ENCODE peak calls at places on chromosomes 6 and 20, in eight cellular contexts. One of them, this sample, is unnamed.
A peak's percentile ranks its signal among the peaks of the same experiment; 100 is the strongest.

GRCh38 chr6:5855787-5856186 is 150.9 kb downstream of the NRN1 start:
- DNase-seq in H9: no peak
- DNase-seq in COLO829: no peak
- DNase-seq in stimulated activated naive B cell treated with anti-CD40 and anti-IgM and Interleukin-4, amounts not matched to agents 10 μg/mL and 1 μg/mL and 100 μg/mL, for 72 hours: no peak
- DNase-seq in adipocyte: no peak
- DNase-seq in endothelial cell: no peak
- DNase-seq in substantia nigra: no peak
- DNase-seq in HFFc6: no peak
- DNase-seq in this sample: no peak

GRCh38 chr6:13847651-13848050 is 33.3 kb upstream of the MCUR1 start:
- DNase-seq in H9: peak; percentile 13
- DNase-seq in substantia nigra: no peak
- DNase-seq in HFFc6: no peak
- DNase-seq in adipocyte: no peak
- DNase-seq in stimulated activated naive B cell treated with anti-CD40 and anti-IgM and Interleukin-4, amounts not matched to agents 10 μg/mL and 1 μg/mL and 100 μg/mL, for 72 hours: no peak
- DNase-seq in endothelial cell: no peak
- DNase-seq in COLO829: no peak
- DNase-seq in this sample: no peak

GRCh38 chr6:26122402-26122792 is 35.2 kb downstream of the HFE start:
- DNase-seq in adipocyte: no peak
- DNase-seq in substantia nigra: no peak
- DNase-seq in endothelial cell: no peak
- DNase-seq in HFFc6: no peak
- DNase-seq in H9: peak; percentile 51
- DNase-seq in COLO829: no peak
- DNase-seq in stimulated activated naive B cell treated with anti-CD40 and anti-IgM and Interleukin-4, amounts not matched to agents 10 μg/mL and 1 μg/mL and 100 μg/mL, for 72 hours: peak; percentile 12
- DNase-seq in this sample: no peak

GRCh38 chr6:165844232-165844631 is 181.2 kb upstream of the PDE10A start:
- DNase-seq in substantia nigra: no peak
- DNase-seq in stimulated activated naive B cell treated with anti-CD40 and anti-IgM and Interleukin-4, amounts not matched to agents 10 μg/mL and 1 μg/mL and 100 μg/mL, for 72 hours: no peak
- DNase-seq in endothelial cell: no peak
- DNase-seq in adipocyte: no peak
- DNase-seq in HFFc6: no peak
- DNase-seq in COLO829: no peak
- DNase-seq in H9: no peak
- DNase-seq in this sample: no peak

GRCh38 chr6:53532942-53533341 is 12.0 kb downstream of the GCLC start:
- DNase-seq in stimulated activated naive B cell treated with anti-CD40 and anti-IgM and Interleukin-4, amounts not matched to agents 10 μg/mL and 1 μg/mL and 100 μg/mL, for 72 hours: no peak
- DNase-seq in H9: no peak
- DNase-seq in endothelial cell: no peak
- DNase-seq in HFFc6: no peak
- DNase-seq in adipocyte: no peak
- DNase-seq in COLO829: no peak
- DNase-seq in substantia nigra: no peak
- DNase-seq in this sample: no peak

GRCh38 chr20:48681882-48682426 is 145.8 kb downstream of the PREX1 start:
- DNase-seq in HFFc6: no peak
- DNase-seq in H9: no peak
- DNase-seq in substantia nigra: no peak
- DNase-seq in adipocyte: no peak
- DNase-seq in stimulated activated naive B cell treated with anti-CD40 and anti-IgM and Interleukin-4, amounts not matched to agents 10 μg/mL and 1 μg/mL and 100 μg/mL, for 72 hours: no peak
- DNase-seq in endothelial cell: no peak
- DNase-seq in COLO829: no peak
- DNase-seq in this sample: no peak

GRCh38 chr6:150599199-150600002 is at the start of gene PLEKHG1:
- DNase-seq in endothelial cell: peak; percentile 81
- DNase-seq in adipocyte: peak; percentile 70
- DNase-seq in H9: peak; percentile 79
- DNase-seq in HFFc6: no peak
- DNase-seq in stimulated activated naive B cell treated with anti-CD40 and anti-IgM and Interleukin-4, amounts not matched to agents 10 μg/mL and 1 μg/mL and 100 μg/mL, for 72 hours: peak; percentile 74
- DNase-seq in COLO829: peak; percentile 26
- DNase-seq in substantia nigra: peak; percentile 19
- DNase-seq in this sample: no peak

GRCh38 chr20:25321991-25322390 is 68.6 kb downstream of the ABHD12 start:
- DNase-seq in endothelial cell: no peak
- DNase-seq in H9: no peak
- DNase-seq in COLO829: no peak
- DNase-seq in substantia nigra: no peak
- DNase-seq in HFFc6: no peak
- DNase-seq in adipocyte: no peak
- DNase-seq in stimulated activated naive B cell treated with anti-CD40 and anti-IgM and Interleukin-4, amounts not matched to agents 10 μg/mL and 1 μg/mL and 100 μg/mL, for 72 hours: no peak
- DNase-seq in this sample: no peak

GRCh38 chr20:12808006-12808567 is 200.7 kb upstream of the SPTLC3 start:
- DNase-seq in adipocyte: no peak
- DNase-seq in substantia nigra: no peak
- DNase-seq in HFFc6: no peak
- DNase-seq in endothelial cell: no peak
- DNase-seq in H9: no peak
- DNase-seq in COLO829: no peak
- DNase-seq in stimulated activated naive B cell treated with anti-CD40 and anti-IgM and Interleukin-4, amounts not matched to agents 10 μg/mL and 1 μg/mL and 100 μg/mL, for 72 hours: no peak
- DNase-seq in this sample: no peak

GRCh38 chr6:138523347-138524210 is 24.3 kb upstream of the NHSL1 start:
- DNase-seq in H9: no peak
- DNase-seq in substantia nigra: no peak
- DNase-seq in adipocyte: no peak
- DNase-seq in COLO829: peak; percentile 61
- DNase-seq in HFFc6: no peak
- DNase-seq in endothelial cell: no peak
- DNase-seq in stimulated activated naive B cell treated with anti-CD40 and anti-IgM and Interleukin-4, amounts not matched to agents 10 μg/mL and 1 μg/mL and 100 μg/mL, for 72 hours: no peak
- DNase-seq in this sample: no peak

GRCh38 chr6:131979515-131980337 is 28.6 kb upstream of the CCN2 start:
- DNase-seq in endothelial cell: no peak
- DNase-seq in substantia nigra: no peak
- DNase-seq in stimulated activated naive B cell treated with anti-CD40 and anti-IgM and Interleukin-4, amounts not matched to agents 10 μg/mL and 1 μg/mL and 100 μg/mL, for 72 hours: no peak
- DNase-seq in HFFc6: peak; percentile 83
- DNase-seq in COLO829: no peak
- DNase-seq in adipocyte: peak; percentile 93
- DNase-seq in H9: no peak
- DNase-seq in this sample: no peak

GRCh38 chr20:61253264-61253639 is 1.2 kb downstream of the CDH4 start:
- DNase-seq in stimulated activated naive B cell treated with anti-CD40 and anti-IgM and Interleukin-4, amounts not matched to agents 10 μg/mL and 1 μg/mL and 100 μg/mL, for 72 hours: no peak
- DNase-seq in endothelial cell: peak; percentile 51
- DNase-seq in COLO829: no peak
- DNase-seq in substantia nigra: no peak
- DNase-seq in H9: peak; percentile 48
- DNase-seq in HFFc6: peak; percentile 41
- DNase-seq in adipocyte: peak; percentile 41
- DNase-seq in this sample: no peak

GRCh38 chr6:52157301-52157930 is 28.8 kb upstream of the IL17A start:
- DNase-seq in adipocyte: peak; percentile 0
- DNase-seq in COLO829: no peak
- DNase-seq in substantia nigra: no peak
- DNase-seq in endothelial cell: no peak
- DNase-seq in stimulated activated naive B cell treated with anti-CD40 and anti-IgM and Interleukin-4, amounts not matched to agents 10 μg/mL and 1 μg/mL and 100 μg/mL, for 72 hours: peak; percentile 60
- DNase-seq in HFFc6: peak; percentile 9
- DNase-seq in H9: no peak
- DNase-seq in this sample: no peak

GRCh38 chr6:14224359-14225103 is 107.0 kb downstream of the CD83 start:
- DNase-seq in adipocyte: no peak
- DNase-seq in COLO829: no peak
- DNase-seq in endothelial cell: no peak
- DNase-seq in HFFc6: no peak
- DNase-seq in substantia nigra: no peak
- DNase-seq in H9: no peak
- DNase-seq in stimulated activated naive B cell treated with anti-CD40 and anti-IgM and Interleukin-4, amounts not matched to agents 10 μg/mL and 1 μg/mL and 100 μg/mL, for 72 hours: no peak
- DNase-seq in this sample: no peak